ENCODE peak calls at places on chromosome 19, in six cellular contexts. H is A549, P is AG09309, N is uterus, G is adrenal gland, C is AG04449. T is an unnamed sample.

GRCh38 chr19:13051581-13052165 is 51.0 kb downstream of the LYL1 start:
- DNase-seq in H (peak), P (no peak), N (peak), G (peak), C (no peak), T (no peak)

GRCh38 chr19:41031926-41032325 is 40.8 kb downstream of the CYP2B6 start:
- DNase-seq in H (no peak), P (no peak), N (no peak), G (no peak), C (no peak), T (no peak)

GRCh38 chr19:6417713-6418561 is 6.7 kb downstream of the KHSRP start:
- DNase-seq in H (peak), P (no peak), N (peak), G (peak), C (no peak), T (no peak)

GRCh38 chr19:33487901-33488817 is 33.4 kb downstream of the PEPD start:
- DNase-seq in H (no peak), P (no peak), N (no peak), G (no peak), C (no peak), T (no peak)

GRCh38 chr19:15779756-15780476 is 7.5 kb upstream of the OR10H5 start:
- DNase-seq in H (peak), P (no peak), N (peak), G (peak), C (no peak), T (no peak)

GRCh38 chr19:38003427-38004099 is 96.6 kb downstream of the SIPA1L3 start:
- DNase-seq in H (no peak), P (no peak), N (peak), G (peak), C (peak), T (peak)

GRCh38 chr19:12939292-12939606 is 840 bp downstream of the CALR start:
- DNase-seq in H (no peak), P (no peak), N (no peak), G (no peak), C (no peak), T (no peak)

GRCh38 chr19:45800009-45800553 is 7.4 kb upstream of the DMWD start:
- DNase-seq in H (peak), P (no peak), N (no peak), G (no peak), C (peak), T (peak)

GRCh38 chr19:11580665-11581418 is 3.4 kb upstream of the ACP5 start:
- DNase-seq in H (no peak), P (no peak), N (no peak), G (peak), C (no peak), T (no peak)

GRCh38 chr19:55809381-55810058 is 22.3 kb downstream of the NLRP11 start:
- DNase-seq in H (peak), P (peak), N (no peak), G (peak), C (no peak), T (no peak)
- TF ChIP-seq CTCF in H (peak), P (peak), N (no peak), G (peak), C (no peak), T (peak)

GRCh38 chr19:10478903-10479384 is 24.2 kb downstream of the KEAP1 start:
- DNase-seq in H (peak), P (no peak), N (peak), G (peak), C (no peak), T (no peak)
- H3K4me3 ChIP-seq in H (no peak), P (peak), N (peak), G (peak), C (peak), T (peak)

GRCh38 chr19:48614436-48615144 is at the start of gene FAM83E:
- DNase-seq in H (peak), P (no peak), N (no peak), G (peak), C (no peak), T (no peak)

GRCh38 chr19:48616491-48617056 is 1.7 kb upstream of the FAM83E start:
- DNase-seq in H (no peak), P (no peak), N (no peak), G (peak), C (no peak), T (no peak)

GRCh38 chr19:48616041-48616436 is 1.2 kb upstream of the FAM83E start:
- DNase-seq in H (no peak), P (no peak), N (no peak), G (no peak), C (no peak), T (no peak)

GRCh38 chr19:48613852-48614435 is 932 bp downstream of the FAM83E start:
- DNase-seq in H (no peak), P (no peak), N (no peak), G (no peak), C (no peak), T (no peak)

GRCh38 chr19:48615145-48616040 is 517 bp upstream of the FAM83E start:
- DNase-seq in H (no peak), P (no peak), N (no peak), G (no peak), C (no peak), T (no peak)
- TF ChIP-seq CTCF in H (no peak), P (no peak), N (no peak), G (no peak), C (no peak), T (no peak)

GRCh38 chr19:49848938-49849337 is 2.0 kb upstream of the PTOV1 start:
- DNase-seq in H (no peak), P (no peak), N (no peak), G (no peak), C (no peak), T (no peak)

GRCh38 chr19:49847731-49848696 is 2.9 kb upstream of the PTOV1 start:
- DNase-seq in H (no peak), P (peak), N (no peak), G (no peak), C (peak), T (peak)

GRCh38 chr19:49850221-49850486 is 805 bp upstream of the PTOV1 start:
- DNase-seq in H (no peak), P (no peak), N (peak), G (no peak), C (no peak), T (no peak)

GRCh38 chr19:49850487-49851342 is at the start of gene PTOV1:
- DNase-seq in H (peak), P (peak), N (peak), G (peak), C (no peak), T (peak)

DNA sequence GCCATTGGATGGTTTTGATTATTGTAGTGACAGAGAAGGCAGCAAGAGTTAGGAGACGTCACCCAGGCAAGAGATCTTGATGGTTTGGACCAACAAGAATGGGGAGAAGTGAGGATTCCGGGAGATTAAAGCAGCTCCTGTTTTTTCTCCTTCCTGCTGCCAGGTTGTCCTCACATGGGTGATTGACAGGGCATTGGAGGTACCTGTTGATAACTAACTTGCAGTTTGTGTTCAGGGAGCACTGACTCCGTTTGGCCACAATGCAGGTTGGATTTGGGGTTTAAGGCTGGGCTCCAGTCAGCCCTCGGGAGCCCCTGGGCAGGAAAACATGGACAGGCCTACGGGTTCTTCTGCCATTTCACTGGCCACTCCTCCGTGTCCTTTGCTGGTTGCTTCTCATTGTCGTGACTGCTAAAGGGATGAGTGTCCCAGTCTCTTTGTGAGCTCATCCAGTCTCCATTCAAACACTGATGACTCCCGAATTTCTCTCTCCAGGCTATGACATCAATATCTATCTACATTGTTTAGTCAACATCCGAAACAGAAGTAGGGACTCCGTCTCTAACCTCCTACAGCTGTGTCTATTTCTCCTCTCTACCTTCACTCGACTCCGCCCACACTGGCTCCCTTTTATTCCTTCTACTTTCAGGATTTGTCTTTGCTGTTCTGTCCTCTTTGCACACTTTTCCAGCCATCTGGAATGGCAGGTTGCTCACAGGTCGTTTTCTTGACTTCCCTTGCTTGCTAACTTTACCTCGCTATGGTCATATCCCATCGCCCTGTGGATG is 1.3 kb upstream of the PTOV1 start:
- DNase-seq in H (no peak), P (no peak), N (no peak), G (no peak), C (no peak), T (no peak)
- H3K4me3 ChIP-seq in H (peak), P (no peak), N (peak), G (no peak), C (peak), T (peak)

DNA sequence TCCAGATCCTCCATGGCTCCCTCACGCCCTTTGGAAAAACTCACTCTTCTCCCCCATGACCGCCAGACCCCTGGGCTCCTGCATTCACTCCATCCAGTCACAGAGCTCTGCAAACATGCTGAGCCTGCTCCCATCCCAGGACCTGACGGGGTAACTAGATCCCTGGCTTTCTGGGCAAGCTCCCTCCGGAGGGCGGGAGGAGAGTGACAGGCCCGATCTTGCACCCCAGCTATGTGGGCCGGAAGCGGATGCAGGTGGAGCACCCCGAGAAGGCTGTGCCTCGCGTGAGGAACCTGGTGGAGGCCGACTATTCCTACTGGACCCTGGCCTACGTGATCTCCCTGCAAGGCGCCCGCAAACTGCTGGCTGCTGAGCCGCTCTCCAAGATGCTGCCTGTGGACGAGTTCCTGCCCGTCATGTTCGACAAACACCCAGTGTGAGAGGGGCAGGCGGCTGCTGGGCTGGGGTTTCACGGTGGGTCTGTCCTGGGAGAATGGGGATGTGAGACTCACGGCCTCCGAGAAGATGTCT is 25.1 kb downstream of the COLGALT1 start:
- DNase-seq in H (no peak), P (no peak), N (no peak), G (no peak), C (no peak), T (no peak)
- TF ChIP-seq CTCF in H (no peak), P (peak), N (no peak), G (no peak), C (no peak), T (peak)

GRCh38 chr19:4581381-4582111 is 22.1 kb upstream of the SEMA6B start:
- DNase-seq in H (no peak), P (no peak), N (no peak), G (peak), C (no peak), T (no peak)
- H3K4me3 ChIP-seq in H (peak), P (no peak), N (peak), G (peak), C (peak), T (peak)

GRCh38 chr19:58002384-58003152 is at the start of gene ZNF606:
- DNase-seq in H (peak), P (peak), N (peak), G (peak), C (peak), T (peak)
- TF ChIP-seq CTCF in H (no peak), P (no peak), N (no peak), G (no peak), C (no peak), T (no peak)

GRCh38 chr19:42098781-42099180 is 22.8 kb downstream of the ZNF574 start:
- DNase-seq in H (no peak), P (no peak), N (no peak), G (no peak), C (no peak), T (no peak)

GRCh38 chr19:42095142-42095813 is 19.3 kb downstream of the ZNF574 start:
- DNase-seq in H (no peak), P (no peak), N (no peak), G (no peak), C (no peak), T (no peak)

GRCh38 chr19:42095814-42096230 is 19.9 kb downstream of the ZNF574 start:
- DNase-seq in H (no peak), P (no peak), N (no peak), G (no peak), C (no peak), T (no peak)

GRCh38 chr19:42097461-42097860 is 21.5 kb downstream of the ZNF574 start:
- DNase-seq in H (no peak), P (no peak), N (no peak), G (no peak), C (no peak), T (no peak)

GRCh38 chr19:42096255-42096837 is 20.4 kb downstream of the ZNF574 start:
- DNase-seq in H (no peak), P (no peak), N (no peak), G (no peak), C (no peak), T (no peak)
- H3K4me3 ChIP-seq in H (no peak), P (no peak), N (no peak), G (no peak), C (no peak), T (no peak)

T was measured in kidney epithelial cell.